ENCODE peak calls at places on chromosomes 3 and 15, in four cellular contexts. One of them, this sample, is unnamed.

GRCh38 chr3:9884555-9885165 is 4.6 kb upstream of the CIDEC start:
- DNase-seq in stimulated activated CD4-positive, alpha-beta T cell treated with anti-CD3 and anti-CD28 coated beads, Interleukin-1b, Interleukin-23, amount 100 ng/mL, for 48 hours: no peak
- DNase-seq in endothelial cell: no peak
- DNase-seq in hypothalamus: no peak
- DNase-seq in this sample: peak

GRCh38 chr3:140403559-140403958 is 274.3 kb upstream of the TRIM42 start:
- DNase-seq in stimulated activated CD4-positive, alpha-beta T cell treated with anti-CD3 and anti-CD28 coated beads, Interleukin-1b, Interleukin-23, amount 100 ng/mL, for 48 hours: no peak
- DNase-seq in endothelial cell: no peak
- DNase-seq in hypothalamus: no peak
- DNase-seq in this sample: no peak

GRCh38 chr3:20511863-20512262 is 325.9 kb upstream of the SGO1 start:
- DNase-seq in stimulated activated CD4-positive, alpha-beta T cell treated with anti-CD3 and anti-CD28 coated beads, Interleukin-1b, Interleukin-23, amount 100 ng/mL, for 48 hours: no peak
- DNase-seq in endothelial cell: peak
- DNase-seq in hypothalamus: no peak
- DNase-seq in this sample: peak

GRCh38 chr3:159280792-159281191 is 478.9 kb downstream of the MFSD1 start:
- DNase-seq in stimulated activated CD4-positive, alpha-beta T cell treated with anti-CD3 and anti-CD28 coated beads, Interleukin-1b, Interleukin-23, amount 100 ng/mL, for 48 hours: no peak
- DNase-seq in endothelial cell: no peak
- DNase-seq in hypothalamus: no peak
- DNase-seq in this sample: no peak

GRCh38 chr3:51280171-51280570 is 104.9 kb upstream of the MANF start:
- DNase-seq in stimulated activated CD4-positive, alpha-beta T cell treated with anti-CD3 and anti-CD28 coated beads, Interleukin-1b, Interleukin-23, amount 100 ng/mL, for 48 hours: no peak
- DNase-seq in endothelial cell: no peak
- DNase-seq in hypothalamus: peak
- DNase-seq in this sample: no peak

GRCh38 chr15:76625267-76625666 is 279.9 kb downstream of the SCAPER start:
- DNase-seq in stimulated activated CD4-positive, alpha-beta T cell treated with anti-CD3 and anti-CD28 coated beads, Interleukin-1b, Interleukin-23, amount 100 ng/mL, for 48 hours: no peak
- DNase-seq in endothelial cell: no peak
- DNase-seq in hypothalamus: no peak
- DNase-seq in this sample: peak

GRCh38 chr3:133857767-133858166 is 37.9 kb downstream of the RAB6B start:
- DNase-seq in stimulated activated CD4-positive, alpha-beta T cell treated with anti-CD3 and anti-CD28 coated beads, Interleukin-1b, Interleukin-23, amount 100 ng/mL, for 48 hours: no peak
- DNase-seq in endothelial cell: no peak
- DNase-seq in hypothalamus: no peak
- DNase-seq in this sample: no peak

GRCh38 chr3:72630614-72631344 is 217.5 kb downstream of the SHQ1 start:
- DNase-seq in stimulated activated CD4-positive, alpha-beta T cell treated with anti-CD3 and anti-CD28 coated beads, Interleukin-1b, Interleukin-23, amount 100 ng/mL, for 48 hours: no peak
- DNase-seq in endothelial cell: no peak
- DNase-seq in hypothalamus: no peak
- DNase-seq in this sample: no peak

GRCh38 chr15:32119694-32120330 is 89.5 kb downstream of the CHRNA7 start:
- DNase-seq in stimulated activated CD4-positive, alpha-beta T cell treated with anti-CD3 and anti-CD28 coated beads, Interleukin-1b, Interleukin-23, amount 100 ng/mL, for 48 hours: no peak
- DNase-seq in endothelial cell: no peak
- DNase-seq in hypothalamus: no peak
- DNase-seq in this sample: no peak

GRCh38 chr15:65964792-65965433 is 95.6 kb downstream of the RAB11A start:
- DNase-seq in stimulated activated CD4-positive, alpha-beta T cell treated with anti-CD3 and anti-CD28 coated beads, Interleukin-1b, Interleukin-23, amount 100 ng/mL, for 48 hours: no peak
- DNase-seq in endothelial cell: no peak
- DNase-seq in hypothalamus: no peak
- DNase-seq in this sample: no peak

This sample was measured in HuH-7.